ENCODE peak calls at places on chromosomes 3 and 15, in four cellular contexts. P is heart left ventricle, V is gastrocnemius medialis, A is GM12891. L is an unnamed sample.

GRCh38 chr3:15557511-15557946 is 36.0 kb upstream of the COLQ start:
- DNase-seq in P (no peak), A (peak), V (no peak), L (peak)

GRCh38 chr3:135752851-135753250 is 212.7 kb upstream of the PPP2R3A start:
- DNase-seq in V (no peak), A (no peak), P (no peak), L (no peak)

GRCh38 chr3:78725703-78726246 is 1042.0 kb downstream of the ROBO1 start:
- DNase-seq in A (no peak), P (no peak), V (no peak), L (no peak)

GRCh38 chr3:47079432-47079831 is 84.5 kb downstream of the SETD2 start:
- DNase-seq in P (no peak), V (no peak), A (no peak), L (peak)

GRCh38 chr3:12040902-12041301 is 36.7 kb downstream of the SYN2 start:
- DNase-seq in V (no peak), P (no peak), A (no peak), L (no peak)

GRCh38 chr15:84079885-84080777 is 155.4 kb upstream of the GOLGA6L4 start:
- DNase-seq in V (no peak), A (peak), P (peak), L (no peak)

GRCh38 chr3:14915636-14916222 is 31.7 kb upstream of the NR2C2 start:
- DNase-seq in A (no peak), V (no peak), P (no peak), L (peak)

GRCh38 chr3:9749333-9749662 is 454 bp upstream of the OGG1 start:
- DNase-seq in P (no peak), V (no peak), A (no peak), L (no peak)

GRCh38 chr3:14363976-14364375 is 38.4 kb upstream of the SLC6A6 start:
- DNase-seq in V (no peak), A (no peak), P (no peak), L (no peak)

GRCh38 chr3:182487621-182488020 is 305.7 kb upstream of the ATP11B start:
- DNase-seq in V (no peak), A (no peak), P (no peak), L (no peak)

GRCh38 chr3:184186184-184186901 is at the start of gene ABCF3:
- DNase-seq in V (no peak), P (peak), A (no peak), L (peak)

GRCh38 chr3:184546252-184546651 is 15.3 kb upstream of the EPHB3 start:
- DNase-seq in A (no peak), V (no peak), P (peak), L (no peak)

GRCh38 chr3:184652465-184652864 is 59.4 kb downstream of the MAGEF1 start:
- DNase-seq in A (no peak), P (no peak), V (no peak), L (no peak)

GRCh38 chr15:68431037-68431791 is 749 bp downstream of the ITGA11 start:
- DNase-seq in V (no peak), P (peak), A (no peak), L (no peak)

GRCh38 chr15:94266000-94266399 is 34.6 kb downstream of the MCTP2 start:
- DNase-seq in P (no peak), V (no peak), A (no peak), L (peak)

GRCh38 chr3:4977001-4977888 is 2.0 kb upstream of the BHLHE40 start:
- DNase-seq in P (peak), A (no peak), V (peak), L (peak)

GRCh38 chr3:96449341-96449740 is 365.1 kb upstream of the EPHA6 start:
- DNase-seq in V (no peak), A (no peak), P (no peak), L (no peak)

DNA sequence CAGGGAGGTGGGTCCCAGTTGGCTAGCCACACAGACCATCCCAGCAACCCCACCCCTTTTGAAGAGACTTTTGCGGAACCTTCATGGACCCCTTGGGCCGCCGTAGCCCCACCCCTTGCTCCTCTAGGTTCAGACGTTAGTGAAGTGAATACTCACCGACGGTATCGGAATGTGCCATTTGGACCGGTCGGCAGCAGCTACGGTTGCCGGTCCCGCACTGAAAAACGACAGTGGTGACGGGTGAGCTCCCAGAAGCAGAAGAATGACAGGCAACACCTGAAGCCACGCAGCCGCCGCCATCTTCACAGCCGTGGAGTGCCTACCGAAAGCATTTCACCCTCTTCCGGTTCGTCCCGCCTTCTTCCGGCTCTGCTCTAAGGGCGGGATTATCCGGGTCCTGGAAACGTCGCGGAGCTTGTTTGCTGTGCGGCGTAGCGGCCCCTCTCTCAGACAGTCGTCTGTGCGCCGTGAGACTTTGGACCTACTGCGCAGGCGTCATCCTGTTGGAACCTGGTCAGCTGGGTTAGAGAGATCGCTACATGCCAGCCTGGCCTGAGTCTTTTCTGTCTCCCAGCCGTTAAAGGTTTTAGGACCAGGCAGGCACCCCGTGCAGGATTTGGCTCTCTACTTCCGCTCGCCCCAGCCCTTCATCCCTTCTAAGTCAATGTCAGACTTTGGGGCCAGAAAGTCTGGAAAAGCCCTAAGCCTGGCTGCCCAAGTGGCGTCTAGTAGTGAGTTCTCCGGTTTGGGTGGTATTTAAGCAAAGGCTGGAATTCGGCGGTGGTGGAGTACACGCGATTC is at the start of the genes GANC and TMEM87A:
- DNase-seq in V (peak), P (peak), A (peak), L (peak)
- TF ChIP-seq POLR2A in V (peak), P (peak), A (peak), L (peak)

GRCh38 chr3:103813955-103814354 is 1379.1 kb downstream of the ZPLD1 start:
- DNase-seq in A (no peak), P (no peak), V (no peak), L (no peak)
- TF ChIP-seq POLR2A in A (no peak), P (no peak), V (no peak), L (no peak)

GRCh38 chr15:49155110-49155833 is at the start of gene COPS2:
- DNase-seq in A (peak), P (peak), V (peak), L (peak)
- TF ChIP-seq POLR2A in A (peak), P (peak), V (peak), L (peak)

GRCh38 chr3:49673715-49674490 is at the start of gene APEH:
- DNase-seq in P (peak), V (peak), A (peak), L (no peak)
- TF ChIP-seq POLR2A in P (peak), V (peak), A (peak), L (peak)

DNA sequence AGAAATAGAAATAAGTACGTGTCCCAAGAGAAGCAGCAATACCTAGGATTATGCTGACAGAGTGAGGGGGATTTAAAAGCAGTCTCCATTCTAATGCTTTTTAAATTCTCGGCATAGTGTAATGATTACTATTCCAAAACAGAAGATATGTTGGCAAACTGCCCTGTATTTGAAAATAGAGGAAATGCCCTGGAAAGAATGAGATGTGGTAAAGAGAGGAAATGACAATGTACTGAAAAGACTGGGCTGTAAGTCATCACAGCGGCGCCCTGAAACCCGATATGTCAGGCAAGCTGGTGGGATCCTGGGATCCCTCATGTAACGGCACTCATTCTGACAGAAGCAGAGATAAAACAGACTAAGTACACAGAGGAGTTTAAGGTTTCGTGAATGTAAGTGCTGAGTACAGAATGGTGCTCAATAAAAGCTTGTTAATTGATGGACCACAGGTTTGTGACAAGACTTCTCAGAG is 91.2 kb downstream of the NFKBIZ start:
- DNase-seq in V (no peak), P (peak), A (no peak), L (no peak)
- TF ChIP-seq POLR2A in V (no peak), P (no peak), A (no peak), L (no peak)

L was measured in erythroblast.